ENCODE peak calls at places on chromosome 1, in nine cellular contexts. N, Q, X, M, B, S, D, R and Y are unnamed samples. For H3K27me3, the result is how much of the 10 kb centered on the place peaks cover.

GRCh38 chr1:23593556-23594148 is 34.4 kb upstream of the ID3 start:
- DNase-seq in N (no peak), Q (peak), X (no peak), M (peak), B (no peak), S (no peak), D (no peak), R (peak), Y (peak)

GRCh38 chr1:74343191-74343590 is 108.0 kb downstream of the TNNI3K start:
- DNase-seq in N (peak), Q (no peak), X (no peak), M (peak), B (no peak), S (peak), D (peak), R (peak), Y (no peak)

GRCh38 chr1:98044766-98045165 is 123.9 kb upstream of the DPYD start:
- DNase-seq in N (no peak), Q (no peak), X (no peak), M (no peak), B (no peak), S (no peak), D (peak), R (no peak), Y (no peak)

GRCh38 chr1:204417231-204417997 is 5.8 kb upstream of the PPP1R15B start:
- DNase-seq in N (peak), Q (peak), X (no peak), M (peak), B (no peak), S (peak), D (no peak), R (peak), Y (peak)

GRCh38 chr1:244264163-244264562 is 187.5 kb downstream of the ADSS2 start:
- DNase-seq in N (no peak), Q (no peak), X (no peak), M (no peak), B (no peak), S (no peak), D (no peak), R (no peak), Y (no peak)

GRCh38 chr1:110555807-110556470 is 37.0 kb upstream of the KCNA10 start:
- DNase-seq in N (peak), Q (no peak), X (no peak), M (peak), B (peak), S (peak), D (peak), R (no peak), Y (no peak)

GRCh38 chr1:15128520-15129313 is 24.8 kb upstream of the TMEM51 start:
- DNase-seq in N (peak), Q (peak), X (no peak), M (peak), B (peak), S (peak), D (peak), R (peak), Y (no peak)

GRCh38 chr1:110829955-110830553 is 42.9 kb upstream of the CD53 start:
- DNase-seq in N (no peak), Q (peak), X (no peak), M (no peak), B (no peak), S (no peak), D (peak), R (peak), Y (peak)

GRCh38 chr1:155186266-155186954 is 12.8 kb downstream of the TRIM46 start:
- DNase-seq in N (no peak), Q (no peak), X (no peak), M (no peak), B (no peak), S (peak), D (peak), R (no peak), Y (no peak)

GRCh38 chr1:226627924-226628623 is 79.5 kb downstream of the STUM start:
- DNase-seq in N (no peak), Q (no peak), X (no peak), M (no peak), B (no peak), S (no peak), D (no peak), R (no peak), Y (no peak)

GRCh38 chr1:67018574-67018973 is 35.4 kb downstream of the SLC35D1 start:
- DNase-seq in N (no peak), Q (no peak), X (no peak), M (no peak), B (no peak), S (no peak), D (peak), R (peak), Y (no peak)

GRCh38 chr1:31510304-31510703 is 66.0 kb upstream of the TINAGL1 start:
- DNase-seq in N (no peak), Q (peak), X (no peak), M (no peak), B (no peak), S (no peak), D (no peak), R (no peak), Y (no peak)

GRCh38 chr1:202304370-202304769 is 37.4 kb downstream of the UBE2T start:
- DNase-seq in N (peak), Q (no peak), X (no peak), M (no peak), B (no peak), S (peak), D (no peak), R (no peak), Y (no peak)

GRCh38 chr1:31095298-31095981 is 29.9 kb upstream of the PUM1 start:
- DNase-seq in N (no peak), Q (peak), X (no peak), M (no peak), B (no peak), S (no peak), D (no peak), R (peak), Y (no peak)

GRCh38 chr1:41861509-41862410 is 57.0 kb downstream of the HIVEP3 start:
- DNase-seq in N (no peak), Q (peak), X (no peak), M (no peak), B (no peak), S (no peak), D (no peak), R (no peak), Y (no peak)

GRCh38 chr1:212699104-212699838 is 369 bp downstream of the BATF3 start:
- DNase-seq in N (no peak), Q (peak), X (no peak), M (peak), B (peak), S (peak), D (peak), R (peak), Y (no peak)

GRCh38 chr1:161790587-161791317 is 24.6 kb downstream of the ATF6 start:
- DNase-seq in N (no peak), Q (no peak), X (no peak), M (no peak), B (no peak), S (no peak), D (no peak), R (no peak), Y (no peak)

GRCh38 chr1:167141963-167142362 is 48.1 kb downstream of the STYXL2 start:
- DNase-seq in N (no peak), Q (no peak), X (no peak), M (no peak), B (no peak), S (no peak), D (no peak), R (no peak), Y (no peak)

GRCh38 chr1:225849905-225850304 is 32.3 kb downstream of the TMEM63A start:
- DNase-seq in N (peak), Q (no peak), X (no peak), M (no peak), B (peak), S (no peak), D (no peak), R (no peak), Y (no peak)

GRCh38 chr1:62286778-62287224 is 32.4 kb downstream of the KANK4 start:
- DNase-seq in N (no peak), Q (peak), X (no peak), M (no peak), B (no peak), S (no peak), D (peak), R (no peak), Y (no peak)

GRCh38 chr1:110606784-110607662 is 865 bp upstream of the KCNA2 start:
- DNase-seq in N (no peak), Q (no peak), X (no peak), M (no peak), B (no peak), S (peak), D (peak), R (no peak), Y (no peak)

GRCh38 chr1:3504823-3505155 is 50.3 kb downstream of the ARHGEF16 start:
- DNase-seq in N (no peak), Q (no peak), X (no peak), M (no peak), B (no peak), S (no peak), D (no peak), R (no peak), Y (no peak)

GRCh38 chr1:212743901-212744475 is 44.3 kb upstream of the BATF3 start:
- DNase-seq in N (no peak), Q (no peak), X (no peak), M (no peak), B (no peak), S (no peak), D (no peak), R (no peak), Y (no peak)

GRCh38 chr1:177170756-177171535 is at the start of gene BRINP2:
- DNase-seq in N (peak), Q (peak), X (no peak), M (peak), B (no peak), S (peak), D (peak), R (peak), Y (peak)

GRCh38 chr1:61224609-61225008 is 142.2 kb downstream of the NFIA start:
- DNase-seq in N (peak), Q (no peak), X (no peak), M (no peak), B (no peak), S (no peak), D (no peak), R (no peak), Y (no peak)

GRCh38 chr1:180131510-180131909 is 23.2 kb upstream of the QSOX1 start:
- DNase-seq in N (no peak), Q (no peak), X (no peak), M (no peak), B (no peak), S (no peak), D (no peak), R (peak), Y (peak)

GRCh38 chr1:39288735-39289465 is 84.4 kb downstream of the MACF1 start:
- DNase-seq in N (no peak), Q (no peak), X (no peak), M (no peak), B (no peak), S (no peak), D (no peak), R (peak), Y (no peak)

GRCh38 chr1:204494281-204495077 is at the start of gene PIK3C2B:
- DNase-seq in N (peak), Q (peak), X (no peak), M (peak), B (peak), S (peak), D (peak), R (peak), Y (no peak)

DNA sequence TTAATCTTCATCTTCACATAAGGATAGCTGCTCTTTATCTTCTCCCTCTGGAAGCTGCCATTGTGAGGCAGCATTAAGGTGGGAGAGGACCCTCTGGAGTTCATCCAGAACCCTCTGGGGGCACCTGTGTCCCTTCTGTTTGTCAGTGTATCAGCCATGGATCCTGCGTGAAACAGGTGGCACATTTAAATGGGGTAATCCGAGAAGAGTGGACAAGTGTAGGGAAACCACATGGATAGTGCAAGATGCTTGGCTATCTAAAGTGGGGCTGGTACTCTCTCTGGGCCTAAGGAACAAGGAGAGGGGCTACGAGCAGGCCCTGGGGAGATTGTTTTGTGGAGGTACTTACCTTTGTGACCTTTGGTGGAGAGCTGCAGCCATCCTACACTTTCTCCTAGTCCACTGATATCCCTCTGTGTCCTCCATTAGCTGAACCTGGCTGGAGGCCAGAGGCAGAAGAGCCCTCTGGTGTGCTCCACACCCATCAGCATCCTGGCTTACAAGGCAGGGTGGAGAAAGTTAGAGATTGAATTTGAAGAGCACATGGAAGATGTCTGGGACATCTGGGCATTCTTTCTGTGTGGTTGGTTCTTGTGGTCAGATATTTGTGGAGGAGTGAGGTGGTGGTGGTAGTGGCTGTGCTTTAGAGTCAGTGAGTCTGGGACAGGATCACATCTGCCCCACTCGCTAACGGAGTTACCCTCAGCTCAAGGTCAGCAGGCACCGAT is 117.7 kb downstream of the FGGY start:
- DNase-seq in N (no peak), Q (no peak), X (no peak), M (no peak), B (peak), S (no peak), D (no peak), R (peak), Y (no peak)
- TF ChIP-seq CTCF in N (no peak), Q (no peak), X (no peak), M (no peak), B (no peak), S (no peak), D (no peak), R (no peak), Y (no peak)

DNA sequence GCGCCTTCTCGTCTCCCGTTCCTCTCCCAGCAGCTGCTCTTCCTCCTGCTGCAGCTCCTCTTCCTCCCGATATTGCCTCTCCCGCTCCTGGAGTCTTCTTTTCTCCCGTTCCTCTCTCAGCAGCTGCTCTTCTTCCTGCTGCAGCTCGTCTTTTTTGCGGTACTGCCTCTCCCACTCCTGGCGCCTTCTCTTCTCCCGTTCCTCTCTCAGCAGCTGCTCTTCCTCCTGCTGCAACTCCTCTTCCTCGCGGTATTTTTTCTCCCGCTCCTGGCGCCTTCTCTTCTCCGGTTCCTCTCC is 5.3 kb downstream of the TCHH start:
- DNase-seq in N (no peak), Q (no peak), X (no peak), M (no peak), B (no peak), S (no peak), D (peak), R (no peak), Y (no peak)
- H3K27me3 ChIP-seq in N (half or more), Q (half or more), X (half or more), M (under half), B (under half), S (half or more), D (half or more), R (half or more), Y (half or more)

GRCh38 chr1:158150512-158150911 is 30.2 kb upstream of the CD1D start:
- DNase-seq in N (no peak), Q (no peak), X (no peak), M (no peak), B (no peak), S (no peak), D (no peak), R (no peak), Y (no peak)

GRCh38 chr1:158153781-158154444 is 26.8 kb upstream of the CD1D start:
- DNase-seq in N (no peak), Q (no peak), X (no peak), M (no peak), B (no peak), S (no peak), D (no peak), R (no peak), Y (no peak)

GRCh38 chr1:158153179-158153578 is 27.5 kb upstream of the CD1D start:
- DNase-seq in N (no peak), Q (no peak), X (no peak), M (no peak), B (no peak), S (no peak), D (no peak), R (peak), Y (no peak)

GRCh38 chr1:158155673-158156072 is 25.0 kb upstream of the CD1D start:
- DNase-seq in N (peak), Q (no peak), X (no peak), M (no peak), B (no peak), S (no peak), D (no peak), R (no peak), Y (no peak)

GRCh38 chr1:158154501-158154900 is 26.2 kb upstream of the CD1D start:
- DNase-seq in N (no peak), Q (no peak), X (no peak), M (no peak), B (no peak), S (no peak), D (peak), R (no peak), Y (no peak)
- H3K4me3 ChIP-seq in N (no peak), Q (no peak), X (no peak), M (no peak), B (no peak), S (no peak), D (no peak), R (no peak), Y (no peak)

DNA sequence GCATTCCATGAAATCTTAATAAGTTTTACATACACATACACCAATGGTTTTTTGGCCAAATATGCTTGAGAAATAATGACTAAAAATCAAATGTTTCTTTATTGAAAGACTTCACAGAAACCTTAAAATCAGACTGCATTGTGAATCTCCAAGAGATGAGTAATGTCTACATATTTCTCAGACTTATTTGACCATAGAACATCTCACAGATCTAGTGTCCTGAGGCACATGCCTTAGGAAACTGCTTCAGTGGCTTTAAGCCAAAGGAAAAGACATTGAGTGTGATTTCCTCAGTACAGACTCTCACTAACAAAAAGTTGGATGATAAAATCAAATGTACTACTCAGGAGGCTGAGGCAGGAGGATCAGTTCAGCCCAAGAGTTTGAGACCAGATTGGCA is 6.2 kb upstream of the C1orf105 start:
- DNase-seq in N (no peak), Q (peak), X (no peak), M (no peak), B (no peak), S (no peak), D (no peak), R (peak), Y (no peak)
- TF ChIP-seq CTCF in N (no peak), Q (no peak), X (no peak), M (no peak), B (no peak), S (no peak), D (no peak), R (no peak), Y (no peak)

GRCh38 chr1:217139513-217139912 is 416.3 kb upstream of the ESRRG start:
- DNase-seq in N (no peak), Q (no peak), X (no peak), M (no peak), B (no peak), S (no peak), D (peak), R (no peak), Y (no peak)

GRCh38 chr1:217138839-217139466 is 415.7 kb upstream of the ESRRG start:
- DNase-seq in N (no peak), Q (no peak), X (no peak), M (no peak), B (no peak), S (no peak), D (peak), R (no peak), Y (no peak)

GRCh38 chr1:217137210-217137871 is 414.1 kb upstream of the ESRRG start:
- DNase-seq in N (no peak), Q (no peak), X (no peak), M (peak), B (no peak), S (no peak), D (peak), R (no peak), Y (no peak)

GRCh38 chr1:217138173-217138838 is 415.1 kb upstream of the ESRRG start:
- DNase-seq in N (no peak), Q (no peak), X (no peak), M (no peak), B (no peak), S (no peak), D (peak), R (no peak), Y (no peak)

GRCh38 chr1:217140041-217140901 is 417.0 kb upstream of the ESRRG start:
- DNase-seq in N (no peak), Q (no peak), X (no peak), M (no peak), B (no peak), S (no peak), D (peak), R (no peak), Y (no peak)
- H3K27me3 ChIP-seq in N (half or more), Q (under half), X (half or more), M (under half), B (under half), S (half or more), D (half or more), R (under half), Y (under half)

GRCh38 chr1:198681831-198682756 is 43.3 kb downstream of the PTPRC start:
- DNase-seq in N (peak), Q (peak), X (peak), M (no peak), B (no peak), S (no peak), D (peak), R (peak), Y (peak)
- H3K4me3 ChIP-seq in N (no peak), Q (peak), X (no peak), M (no peak), B (no peak), S (no peak), D (no peak), R (peak), Y (no peak)

DNA sequence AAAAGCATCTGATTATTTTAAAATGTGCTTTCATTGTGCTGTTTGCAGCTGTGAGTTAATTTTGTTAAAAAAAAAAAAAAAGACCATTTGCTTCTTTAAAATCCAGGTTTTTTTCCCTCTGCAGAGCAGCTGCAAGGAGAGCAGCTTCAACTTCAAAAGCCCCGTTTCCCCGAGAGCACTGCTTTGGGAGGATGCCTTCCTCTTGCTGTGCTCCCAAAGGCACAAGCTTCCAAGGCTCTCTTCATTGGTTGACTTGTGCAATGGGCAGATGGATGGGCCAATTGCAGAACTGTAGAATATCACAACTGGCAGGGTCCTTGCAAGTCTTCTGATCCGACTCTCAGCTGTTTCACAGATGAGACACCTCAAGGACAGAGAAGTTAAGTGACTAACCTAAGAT is 459.1 kb upstream of the PKN2 start:
- DNase-seq in N (peak), Q (no peak), X (no peak), M (no peak), B (no peak), S (no peak), D (no peak), R (no peak), Y (no peak)
- TF ChIP-seq CTCF in N (no peak), Q (no peak), X (no peak), M (no peak), B (no peak), S (no peak), D (no peak), R (no peak), Y (no peak)